ENCODE peak calls at places on chromosome 9, in four cellular contexts. K, J, F and M are unnamed samples.

GRCh38 chr9:114216081-114216480 is 60.7 kb downstream of the COL27A1 start:
- DNase-seq in K (peak; percentile 70), J (no peak), F (no peak), M (no peak)

GRCh38 chr9:14935099-14935710 is 25.0 kb upstream of the FREM1 start:
- DNase-seq in K (no peak), J (no peak), F (no peak), M (no peak)

GRCh38 chr9:7324031-7324654 is 475.4 kb downstream of the DMAC1 start:
- DNase-seq in K (no peak), J (no peak), F (no peak), M (no peak)

GRCh38 chr9:9752722-9753121 is 860.1 kb downstream of the PTPRD start:
- DNase-seq in K (no peak), J (no peak), F (no peak), M (no peak)

GRCh38 chr9:107222020-107222522 is 61.0 kb upstream of the RAD23B start:
- DNase-seq in K (no peak), J (no peak), F (no peak), M (no peak)

GRCh38 chr9:109001275-109001676 is 12.0 kb downstream of the CTNNAL1 start:
- DNase-seq in K (no peak), J (no peak), F (no peak), M (no peak)

GRCh38 chr9:98978231-98978681 is 34.5 kb downstream of the COL15A1 start:
- DNase-seq in K (no peak), J (no peak), F (no peak), M (no peak)

GRCh38 chr9:31490551-31491106 is 893.8 kb upstream of the ACO1 start:
- DNase-seq in K (no peak), J (no peak), F (no peak), M (no peak)

GRCh38 chr9:113589890-113590289 is 126.4 kb downstream of the RGS3 start:
- DNase-seq in K (no peak), J (no peak), F (no peak), M (no peak)

GRCh38 chr9:126531591-126531990 is 82.1 kb upstream of the LMX1B start:
- DNase-seq in K (no peak), J (no peak), F (no peak), M (no peak)

GRCh38 chr9:96022445-96023031 is 147.0 kb downstream of the ERCC6L2 start:
- DNase-seq in K (peak; percentile 54), J (peak; percentile 67), F (peak; percentile 31), M (no peak)

GRCh38 chr9:99964336-99964735 is 57.9 kb downstream of the STX17 start:
- DNase-seq in K (no peak), J (no peak), F (no peak), M (no peak)

GRCh38 chr9:121295662-121296191 is 27.8 kb downstream of the GSN start:
- DNase-seq in K (no peak), J (no peak), F (no peak), M (no peak)

GRCh38 chr9:135506327-135507103 is 6.0 kb downstream of the MRPS2 start:
- DNase-seq in K (peak; percentile 44), J (peak; percentile 83), F (no peak), M (no peak)

GRCh38 chr9:91898451-91899433 is 51.3 kb downstream of the ROR2 start:
- DNase-seq in K (peak; percentile 68), J (peak; percentile 78), F (no peak), M (no peak)
- TF ChIP-seq NRF1 in K (no peak), J (no peak), F (no peak), M (no peak)

DNA sequence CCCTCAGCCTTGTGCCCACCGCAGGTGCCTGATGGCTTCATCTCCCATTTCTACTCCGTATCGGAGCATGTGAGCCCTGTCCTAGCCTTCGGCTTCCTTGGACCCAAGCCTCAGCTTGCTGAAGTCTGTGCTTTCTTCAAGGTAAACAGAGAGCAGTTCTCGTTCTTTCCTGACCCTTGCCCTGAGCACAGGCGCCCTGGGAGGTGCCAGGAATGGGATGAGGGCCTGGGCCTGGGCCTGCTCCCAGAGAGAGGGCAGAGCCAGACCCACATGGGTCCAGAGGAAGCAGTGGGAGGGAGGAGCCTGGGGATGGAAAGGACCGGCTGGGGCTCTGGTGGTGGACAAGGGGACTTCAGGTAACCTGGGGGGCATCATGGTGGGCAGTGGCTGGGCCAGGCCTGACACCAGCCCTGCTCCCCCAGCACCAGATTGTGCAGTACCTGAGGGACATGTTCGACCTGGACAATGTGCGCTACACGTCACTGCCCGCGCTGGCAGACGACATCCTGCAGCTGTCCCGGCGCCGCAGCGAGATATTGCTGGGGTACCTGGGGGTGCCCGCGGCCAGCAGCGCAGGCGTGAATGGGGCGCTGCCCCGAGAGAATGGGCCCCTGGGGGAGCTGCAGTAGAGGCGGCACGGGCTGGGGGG is 11.0 kb upstream of the DOLPP1 start:
- DNase-seq in K (no peak), J (no peak), F (no peak), M (no peak)
- H3K27ac ChIP-seq in K (no peak overlapping the region), J (peak overlapping the region; percentile 92), F (no peak overlapping the region), M (no peak overlapping the region)

GRCh38 chr9:93136011-93136440 is 2.0 kb upstream of the NINJ1 start:
- DNase-seq in K (no peak), J (no peak), F (no peak), M (no peak)
- TF ChIP-seq NRF1 in K (no peak), J (no peak), F (no peak), M (no peak)

GRCh38 chr9:38015267-38015666 is 53.8 kb downstream of the SHB start:
- DNase-seq in K (no peak), J (no peak), F (no peak), M (no peak)
- H3K27ac ChIP-seq in K (peak overlapping the region; percentile 97), J (no peak overlapping the region), F (no peak overlapping the region), M (no peak overlapping the region)

GRCh38 chr9:91117959-91118651 is 243.6 kb downstream of the AUH start:
- DNase-seq in K (no peak), J (no peak), F (peak; percentile 23), M (no peak)
- TF ChIP-seq NRF1 in K (no peak), J (no peak), F (no peak), M (no peak)

GRCh38 chr9:33924978-33925797 is 108.2 kb downstream of the UBE2R2 start:
- DNase-seq in K (peak; percentile 70), J (no peak), F (peak; percentile 29), M (no peak)

GRCh38 chr9:33923998-33924701 is 107.2 kb downstream of the UBE2R2 start:
- DNase-seq in K (no peak), J (no peak), F (no peak), M (no peak)

GRCh38 chr9:33921967-33922895 is 105.3 kb downstream of the UBE2R2 start:
- DNase-seq in K (peak; percentile 66), J (peak; percentile 43), F (no peak), M (no peak)

GRCh38 chr9:33919276-33919897 is 102.4 kb downstream of the UBE2R2 start:
- DNase-seq in K (no peak), J (no peak), F (no peak), M (no peak)

DNA sequence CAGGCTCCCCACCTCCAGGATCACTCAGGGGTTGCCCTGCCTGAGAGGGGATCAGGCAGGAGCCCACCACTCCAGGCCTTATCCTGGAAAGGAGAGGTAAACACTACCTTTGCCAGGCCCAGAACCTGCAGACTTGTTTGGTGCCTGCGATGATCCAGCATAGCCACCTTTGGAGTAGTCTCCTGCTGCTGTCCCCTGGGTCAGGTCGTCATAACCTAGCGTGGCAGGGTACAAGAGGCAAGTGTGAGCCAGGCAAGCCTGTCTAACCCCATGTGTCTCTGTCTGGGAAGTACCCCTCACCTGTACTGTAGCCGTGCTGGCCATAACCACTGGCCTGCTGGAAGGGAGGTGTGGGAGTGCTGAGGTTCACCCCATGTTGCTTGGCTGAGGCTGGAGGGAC is 106.1 kb downstream of the UBE2R2 start:
- DNase-seq in K (no peak), J (no peak), F (no peak), M (no peak)
- H3K27ac ChIP-seq in K (no peak overlapping the region), J (no peak overlapping the region), F (no peak overlapping the region), M (no peak overlapping the region)

DNA sequence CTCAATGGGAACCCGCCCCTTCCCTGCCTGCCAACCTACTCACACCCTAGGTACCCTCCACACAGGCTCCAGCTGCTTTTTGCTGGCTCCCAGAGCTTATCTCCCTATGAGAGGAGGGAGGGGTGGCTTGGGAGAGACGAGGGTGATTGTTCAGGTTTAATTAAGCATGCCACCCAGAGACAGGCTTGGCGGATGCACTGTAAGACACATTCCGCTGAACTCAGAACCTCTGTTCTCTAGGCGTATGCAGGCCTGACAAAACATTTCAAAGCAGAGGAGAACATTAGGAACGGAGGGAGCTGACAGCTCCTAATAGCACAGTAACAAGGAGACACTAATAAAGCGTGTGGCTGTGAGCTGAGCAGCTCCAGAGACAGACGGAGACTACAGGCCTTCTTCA is 80.1 kb downstream of the TRIM32 start:
- DNase-seq in K (peak; percentile 16), J (no peak), F (no peak), M (no peak)
- TF ChIP-seq NRF1 in K (no peak), J (no peak), F (no peak), M (no peak)